ENCODE peak calls at places on chromosomes 5 and 9, in five cellular contexts. One of them, this sample, is unnamed.

GRCh38 chr9:96420468-96421219 is 2.5 kb upstream of the ZNF367 start:
- DNase-seq in H9: peak
- DNase-seq in mesendoderm: peak
- DNase-seq in mesenchymal stem cell: peak
- DNase-seq in IMR-90: peak
- DNase-seq in this sample: peak

GRCh38 chr5:79202076-79202475 is 33.9 kb upstream of the JMY start:
- DNase-seq in H9: no peak
- DNase-seq in mesendoderm: no peak
- DNase-seq in mesenchymal stem cell: no peak
- DNase-seq in IMR-90: peak
- DNase-seq in this sample: no peak

GRCh38 chr9:110183208-110184145 is 24.5 kb downstream of the C9orf152 start:
- DNase-seq in H9: peak
- DNase-seq in mesendoderm: peak
- DNase-seq in mesenchymal stem cell: peak
- DNase-seq in IMR-90: peak
- DNase-seq in this sample: peak

GRCh38 chr5:143066556-143067281 is 296.5 kb downstream of the ARHGAP26 start:
- DNase-seq in H9: no peak
- DNase-seq in mesendoderm: no peak
- DNase-seq in mesenchymal stem cell: no peak
- DNase-seq in IMR-90: no peak
- DNase-seq in this sample: no peak

GRCh38 chr5:57383093-57383861 is 99.3 kb downstream of the ACTBL2 start:
- DNase-seq in H9: no peak
- DNase-seq in mesendoderm: peak
- DNase-seq in mesenchymal stem cell: peak
- DNase-seq in IMR-90: peak
- DNase-seq in this sample: no peak

GRCh38 chr9:2872307-2872940 is 28.5 kb upstream of the PUM3 start:
- DNase-seq in H9: no peak
- DNase-seq in mesendoderm: peak
- DNase-seq in mesenchymal stem cell: peak
- DNase-seq in IMR-90: peak
- DNase-seq in this sample: peak

GRCh38 chr5:56352808-56353590 is 119.9 kb upstream of the ANKRD55 start:
- DNase-seq in H9: no peak
- DNase-seq in mesendoderm: no peak
- DNase-seq in mesenchymal stem cell: no peak
- DNase-seq in IMR-90: no peak
- DNase-seq in this sample: no peak

GRCh38 chr5:178211095-178212048 is 7.0 kb downstream of the HNRNPAB start:
- DNase-seq in H9: no peak
- DNase-seq in mesendoderm: no peak
- DNase-seq in mesenchymal stem cell: no peak
- DNase-seq in IMR-90: no peak
- DNase-seq in this sample: no peak

GRCh38 chr5:83924891-83925290 is 204.2 kb upstream of the HAPLN1 start:
- DNase-seq in H9: no peak
- DNase-seq in mesendoderm: no peak
- DNase-seq in mesenchymal stem cell: peak
- DNase-seq in IMR-90: peak
- DNase-seq in this sample: no peak

GRCh38 chr9:113361304-113362018 is 12.1 kb downstream of the BSPRY start:
- DNase-seq in H9: no peak
- DNase-seq in mesendoderm: no peak
- DNase-seq in mesenchymal stem cell: no peak
- DNase-seq in IMR-90: peak
- DNase-seq in this sample: no peak

GRCh38 chr9:91033802-91034201 is 232.2 kb downstream of the SYK start:
- DNase-seq in H9: peak
- DNase-seq in mesendoderm: peak
- DNase-seq in mesenchymal stem cell: peak
- DNase-seq in IMR-90: no peak
- DNase-seq in this sample: no peak

GRCh38 chr9:79480639-79481038 is 91.1 kb upstream of the TLE4 start:
- DNase-seq in H9: no peak
- DNase-seq in mesendoderm: no peak
- DNase-seq in mesenchymal stem cell: no peak
- DNase-seq in IMR-90: no peak
- DNase-seq in this sample: no peak

GRCh38 chr5:2388005-2388361 is 363.5 kb downstream of the IRX2 start:
- DNase-seq in H9: no peak
- DNase-seq in mesendoderm: no peak
- DNase-seq in mesenchymal stem cell: no peak
- DNase-seq in IMR-90: no peak
- DNase-seq in this sample: no peak

GRCh38 chr9:100063185-100063584 is 35.6 kb downstream of the ERP44 start:
- DNase-seq in H9: no peak
- DNase-seq in mesendoderm: peak
- DNase-seq in mesenchymal stem cell: peak
- DNase-seq in IMR-90: peak
- DNase-seq in this sample: no peak

GRCh38 chr9:123640792-123641222 is 284.8 kb downstream of the CRB2 start:
- DNase-seq in H9: no peak
- DNase-seq in mesendoderm: peak
- DNase-seq in mesenchymal stem cell: no peak
- DNase-seq in IMR-90: no peak
- DNase-seq in this sample: no peak

GRCh38 chr5:159768243-159768642 is 148.0 kb upstream of the ADRA1B start:
- DNase-seq in H9: peak
- DNase-seq in mesendoderm: peak
- DNase-seq in mesenchymal stem cell: no peak
- DNase-seq in IMR-90: peak
- DNase-seq in this sample: peak

GRCh38 chr5:122897283-122897602 is 51.8 kb downstream of the SNX24 start:
- DNase-seq in H9: no peak
- DNase-seq in mesendoderm: no peak
- DNase-seq in mesenchymal stem cell: no peak
- DNase-seq in IMR-90: no peak
- DNase-seq in this sample: no peak

GRCh38 chr9:70398145-70398556 is 16.3 kb downstream of the KLF9 start:
- DNase-seq in H9: no peak
- DNase-seq in mesendoderm: no peak
- DNase-seq in mesenchymal stem cell: peak
- DNase-seq in IMR-90: no peak
- DNase-seq in this sample: no peak

GRCh38 chr5:132776077-132776931 is 735 bp downstream of the SEPTIN8 start:
- DNase-seq in H9: peak
- DNase-seq in mesendoderm: peak
- DNase-seq in mesenchymal stem cell: peak
- DNase-seq in IMR-90: no peak
- DNase-seq in this sample: no peak

GRCh38 chr5:1414311-1415058 is 30.8 kb downstream of the SLC6A3 start:
- DNase-seq in H9: no peak
- DNase-seq in mesendoderm: no peak
- DNase-seq in mesenchymal stem cell: no peak
- DNase-seq in IMR-90: no peak
- DNase-seq in this sample: no peak

GRCh38 chr9:98678244-98678842 is 30.4 kb downstream of the GABBR2 start:
- DNase-seq in H9: peak
- DNase-seq in mesendoderm: peak
- DNase-seq in mesenchymal stem cell: no peak
- DNase-seq in IMR-90: no peak
- DNase-seq in this sample: no peak

GRCh38 chr5:145536133-145536532 is 299.0 kb downstream of the PRELID2 start:
- DNase-seq in H9: no peak
- DNase-seq in mesendoderm: no peak
- DNase-seq in mesenchymal stem cell: no peak
- DNase-seq in IMR-90: peak
- DNase-seq in this sample: no peak

DNA sequence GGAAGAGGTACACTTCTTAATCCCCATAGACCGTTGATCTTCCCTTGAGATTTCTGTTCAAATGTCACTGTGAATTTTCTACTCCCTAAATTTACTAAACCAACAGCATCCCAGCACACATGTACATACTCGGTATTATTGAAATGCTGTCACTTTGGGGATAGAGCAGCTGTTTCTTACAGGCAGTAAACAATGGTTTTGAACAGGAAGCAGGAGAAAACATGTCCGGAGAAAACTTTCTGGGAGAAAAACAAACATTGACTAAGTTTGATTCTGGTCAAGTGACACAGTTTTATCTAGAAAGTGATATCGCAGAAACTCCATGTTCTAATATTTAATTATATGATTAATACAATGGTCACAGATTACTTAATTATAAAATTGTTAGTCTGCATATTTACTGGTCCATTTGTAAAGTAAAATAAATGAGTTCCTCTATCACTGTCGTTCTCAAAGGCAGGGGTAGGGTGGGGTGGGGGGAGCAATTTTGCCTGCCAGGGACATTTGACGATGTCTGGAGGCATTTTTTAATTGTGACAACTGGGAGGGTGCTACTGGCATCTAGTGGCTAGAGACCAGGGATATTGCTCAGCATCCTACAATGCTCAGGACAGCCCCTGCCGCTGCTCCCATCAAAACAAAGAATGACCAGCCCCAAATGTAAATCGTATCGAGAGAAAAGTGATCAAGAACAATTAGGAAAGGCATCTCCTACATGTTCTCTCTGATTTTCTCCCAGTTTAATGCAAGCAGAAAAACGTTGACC is 12.2 kb downstream of the TAS2R1 start:
- DNase-seq in H9: no peak
- DNase-seq in mesendoderm: no peak
- DNase-seq in mesenchymal stem cell: peak
- DNase-seq in IMR-90: no peak
- DNase-seq in this sample: no peak
- H4K8ac ChIP-seq in H9: no peak
- H4K8ac ChIP-seq in mesendoderm: no peak
- H4K8ac ChIP-seq in mesenchymal stem cell: no peak
- H4K8ac ChIP-seq in IMR-90: no peak
- H4K8ac ChIP-seq in this sample: no peak

GRCh38 chr5:111755942-111756353 is 1.0 kb downstream of the NREP start:
- DNase-seq in H9: no peak
- DNase-seq in mesendoderm: peak
- DNase-seq in mesenchymal stem cell: peak
- DNase-seq in IMR-90: peak
- DNase-seq in this sample: no peak

GRCh38 chr5:111755264-111755941 is 1.6 kb downstream of the NREP start:
- DNase-seq in H9: no peak
- DNase-seq in mesendoderm: no peak
- DNase-seq in mesenchymal stem cell: no peak
- DNase-seq in IMR-90: no peak
- DNase-seq in this sample: no peak

GRCh38 chr5:111756701-111757581 is at the start of gene NREP:
- DNase-seq in H9: peak
- DNase-seq in mesendoderm: peak
- DNase-seq in mesenchymal stem cell: peak
- DNase-seq in IMR-90: peak
- DNase-seq in this sample: peak

GRCh38 chr5:111758284-111758628 is 1.3 kb upstream of the NREP start:
- DNase-seq in H9: no peak
- DNase-seq in mesendoderm: no peak
- DNase-seq in mesenchymal stem cell: no peak
- DNase-seq in IMR-90: no peak
- DNase-seq in this sample: no peak

DNA sequence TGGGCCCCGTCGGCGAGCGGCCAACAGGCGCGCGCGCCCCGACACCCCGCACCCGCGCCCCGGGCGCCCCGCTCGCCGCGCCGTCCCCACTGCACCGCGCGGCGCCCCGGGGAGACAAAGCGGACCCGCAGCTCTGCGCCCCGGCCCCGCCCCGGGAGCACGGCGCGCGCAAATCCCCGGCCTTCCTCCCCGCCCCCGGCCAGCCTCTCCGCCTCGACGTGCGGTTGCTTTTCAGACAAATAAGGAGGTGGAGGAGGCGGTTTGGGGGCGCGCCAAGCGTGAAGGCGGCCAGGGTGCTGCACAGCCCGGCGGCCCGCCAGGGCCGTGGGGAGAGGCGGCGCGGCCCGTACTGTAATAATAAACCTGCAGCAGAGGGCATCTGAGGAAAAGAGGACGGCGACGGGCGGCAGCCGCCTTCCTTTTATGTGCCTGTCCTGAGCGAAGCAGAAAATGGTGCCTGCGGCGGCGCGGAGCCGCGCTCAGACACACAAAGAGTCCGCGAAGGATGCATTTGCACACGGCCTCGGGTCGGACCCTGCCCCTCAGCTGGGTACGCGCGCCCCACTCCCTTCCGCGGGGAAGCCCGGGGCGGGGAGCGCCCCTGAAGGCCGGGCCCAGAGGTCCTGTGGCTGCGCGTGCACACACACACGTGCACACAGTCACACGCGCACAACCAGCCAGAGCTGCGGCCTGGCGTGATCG is 739 bp upstream of the NREP start:
- DNase-seq in H9: peak
- DNase-seq in mesendoderm: peak
- DNase-seq in mesenchymal stem cell: peak
- DNase-seq in IMR-90: peak
- DNase-seq in this sample: peak
- H2BK5ac ChIP-seq in H9: peak
- H2BK5ac ChIP-seq in mesendoderm: peak
- H2BK5ac ChIP-seq in mesenchymal stem cell: peak
- H2BK5ac ChIP-seq in IMR-90: peak
- H2BK5ac ChIP-seq in this sample: peak

DNA sequence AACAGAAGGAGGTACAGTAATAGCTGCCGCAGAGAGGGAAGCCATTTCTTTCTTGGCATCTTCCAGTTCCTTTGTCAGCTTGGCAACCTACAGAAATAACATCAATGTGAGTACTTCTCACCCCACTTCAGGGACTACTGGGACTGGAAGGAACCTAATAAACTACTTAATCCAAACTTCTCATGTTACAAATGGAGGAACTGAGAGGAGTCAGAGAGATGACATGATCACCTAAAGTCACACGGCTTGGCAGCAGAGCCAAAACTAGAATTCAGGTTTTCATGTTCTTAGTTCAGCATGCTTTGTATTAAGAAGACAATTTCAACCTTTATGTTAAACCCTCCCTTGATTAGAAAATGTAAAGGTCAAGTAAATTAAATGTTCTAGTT is 44.7 kb downstream of the DIAPH1 start:
- DNase-seq in H9: no peak
- DNase-seq in mesendoderm: no peak
- DNase-seq in mesenchymal stem cell: no peak
- DNase-seq in IMR-90: peak
- DNase-seq in this sample: no peak
- H4K8ac ChIP-seq in H9: no peak
- H4K8ac ChIP-seq in mesendoderm: no peak
- H4K8ac ChIP-seq in mesenchymal stem cell: no peak
- H4K8ac ChIP-seq in IMR-90: no peak
- H4K8ac ChIP-seq in this sample: peak

DNA sequence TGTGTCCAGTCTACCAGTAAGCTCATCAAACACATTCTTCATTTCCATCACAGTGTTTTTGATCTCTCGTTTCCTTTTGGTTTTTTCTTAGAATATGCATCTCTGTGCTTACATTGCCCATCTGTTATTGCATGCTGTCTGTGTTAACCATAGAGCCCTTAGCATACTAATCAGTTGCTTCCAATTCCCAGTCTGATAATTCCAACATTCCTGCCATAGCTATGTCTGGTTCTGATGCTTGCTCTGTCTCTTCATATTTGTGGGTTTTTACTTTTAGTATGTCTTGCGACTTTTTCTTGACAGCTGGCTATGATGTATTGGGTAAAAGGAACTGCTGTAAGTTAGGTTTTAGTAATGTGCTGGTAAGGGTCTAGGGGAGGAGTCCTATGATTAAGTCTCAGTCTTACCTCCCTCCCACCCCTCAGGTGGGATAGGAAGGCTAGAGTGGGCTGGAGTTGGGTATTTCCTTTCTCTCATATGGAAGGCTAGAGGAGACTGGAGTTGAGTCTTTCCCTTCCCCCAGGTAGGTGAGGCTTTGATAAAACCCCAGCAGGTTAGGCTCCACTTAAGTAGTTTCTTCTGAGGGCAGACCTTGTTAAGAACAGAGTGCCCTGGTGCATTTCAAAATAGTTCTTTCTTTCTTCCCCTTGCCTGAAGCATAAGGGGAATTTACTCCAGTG is 99.1 kb upstream of the RASGRF2 start:
- DNase-seq in H9: no peak
- DNase-seq in mesendoderm: peak
- DNase-seq in mesenchymal stem cell: peak
- DNase-seq in IMR-90: peak
- DNase-seq in this sample: no peak
- H2BK5ac ChIP-seq in H9: no peak
- H2BK5ac ChIP-seq in mesendoderm: no peak
- H2BK5ac ChIP-seq in mesenchymal stem cell: no peak
- H2BK5ac ChIP-seq in IMR-90: no peak
- H2BK5ac ChIP-seq in this sample: no peak